ENCODE peak calls at places on chromosomes 13 and 19, in five cellular contexts. O is mucosa of gallbladder; L is activated CD4-positive, alpha-beta T cell treated with anti-CD3 and anti-CD28 coated beads for 48 hours; D is endothelial cell; M is fibroblast of mammary gland. G is an unnamed sample.

GRCh38 chr19:29860492-29860891 is 48.7 kb downstream of the CCNE1 start:
- DNase-seq in O (no peak), M (no peak), L (no peak), D (no peak), G (no peak)

GRCh38 chr13:44243198-44243852 is 130.3 kb upstream of the SERP2 start:
- DNase-seq in L (peak), D (peak), O (no peak), M (peak), G (peak)

GRCh38 chr13:47484564-47484963 is 516.5 kb downstream of the SUCLA2 start:
- DNase-seq in O (no peak), D (no peak), L (no peak), M (peak), G (no peak)

GRCh38 chr13:100394005-100394695 is 194.4 kb downstream of the GGACT start:
- DNase-seq in M (peak), L (peak), O (no peak), D (no peak), G (no peak)

GRCh38 chr19:3125900-3126524 is 9.8 kb upstream of the GNA15 start:
- DNase-seq in M (peak), O (peak), L (peak), D (peak), G (no peak)

GRCh38 chr19:12580180-12580694 is 29.0 kb upstream of the ZNF564 start:
- DNase-seq in O (peak), M (peak), L (no peak), D (no peak), G (no peak)

GRCh38 chr19:51980116-51980736 is 6.4 kb downstream of the ZNF350 start:
- DNase-seq in O (no peak), L (no peak), D (no peak), M (peak), G (no peak)

GRCh38 chr13:21522847-21523246 is 63.7 kb upstream of the ZDHHC20 start:
- DNase-seq in M (no peak), L (no peak), D (no peak), O (no peak), G (no peak)

GRCh38 chr19:8324186-8325050 is 3.1 kb downstream of the RPS28 start:
- DNase-seq in D (no peak), M (no peak), O (no peak), L (no peak), G (no peak)

G was measured in C1 segment of cervical spinal cord.